ENCODE peak calls at places on chromosomes 3 and 15, in eight cellular contexts. I is Calu3, D is GM12865, A is ovary, C is AG04450, E is psoas muscle, Q is neural crest cell, U is spleen. G is an unnamed sample.

GRCh38 chr3:146250449-146251382 is at the start of gene PLSCR4:
- DNase-seq in D (peak), I (peak), E (peak), Q (peak), U (peak), C (peak), A (peak), G (no peak)

GRCh38 chr15:69751147-69751546 is 298.5 kb downstream of the RPLP1 start:
- DNase-seq in U (no peak), D (no peak), C (no peak), I (no peak), Q (no peak), A (no peak), E (no peak), G (no peak)

GRCh38 chr3:155682437-155682836 is 62.4 kb downstream of the PLCH1 start:
- DNase-seq in E (no peak), A (no peak), C (no peak), U (no peak), Q (no peak), I (no peak), D (no peak), G (no peak)

GRCh38 chr3:119084371-119085069 is 49.9 kb upstream of the IGSF11 start:
- DNase-seq in C (no peak), D (no peak), I (peak), Q (no peak), U (no peak), A (no peak), E (no peak), G (peak)

GRCh38 chr3:124296416-124296815 is 304.5 kb upstream of the ROPN1 start:
- DNase-seq in C (no peak), I (no peak), U (no peak), E (no peak), Q (no peak), A (no peak), D (peak), G (no peak)

GRCh38 chr3:178833696-178834095 is 237.9 kb downstream of the ZMAT3 start:
- DNase-seq in D (no peak), Q (no peak), E (no peak), C (no peak), U (no peak), A (no peak), I (no peak), G (no peak)

GRCh38 chr3:52845691-52846426 is 11.0 kb upstream of the MUSTN1 start:
- DNase-seq in U (peak), A (no peak), D (no peak), C (no peak), Q (no peak), I (no peak), E (no peak), G (no peak)

GRCh38 chr3:151426337-151426648 is 34.6 kb downstream of the IGSF10 start:
- DNase-seq in I (peak), A (no peak), E (no peak), D (peak), U (no peak), C (no peak), Q (no peak), G (no peak)

GRCh38 chr3:197490098-197490497 is 65.7 kb downstream of the BDH1 start:
- DNase-seq in Q (no peak), U (no peak), E (no peak), D (no peak), A (no peak), I (peak), C (no peak), G (no peak)

GRCh38 chr3:175585898-175586297 is 726.8 kb downstream of the NAALADL2 start:
- DNase-seq in A (no peak), U (no peak), C (peak), E (no peak), D (no peak), I (no peak), Q (no peak), G (no peak)

GRCh38 chr3:50347187-50347813 is 1.8 kb upstream of the ZMYND10 start:
- DNase-seq in U (peak), E (peak), I (peak), Q (peak), A (peak), D (peak), C (no peak), G (no peak)

GRCh38 chr3:71064288-71064975 is 519.1 kb downstream of the FOXP1 start:
- DNase-seq in E (peak), I (peak), D (peak), Q (peak), C (no peak), U (peak), A (peak), G (no peak)

GRCh38 chr3:115814778-115815380 is 191.6 kb downstream of the GAP43 start:
- DNase-seq in A (peak), Q (peak), E (peak), C (no peak), I (peak), D (peak), U (peak), G (no peak)

GRCh38 chr3:197736010-197736490 is 654 bp downstream of the RUBCN start:
- DNase-seq in I (peak), U (peak), C (no peak), Q (peak), A (no peak), E (peak), D (peak), G (no peak)

GRCh38 chr3:25304916-25305315 is 123.1 kb upstream of the RARB start:
- DNase-seq in A (no peak), I (no peak), D (no peak), U (no peak), E (no peak), Q (no peak), C (no peak), G (no peak)
- TF ChIP-seq CTCF in A (no peak), I (no peak), D (no peak), U (no peak), E (no peak), Q (no peak), C (no peak), G (no peak)

GRCh38 chr15:66077320-66077663 is 176.3 kb downstream of the MEGF11 start:
- DNase-seq in E (no peak), U (no peak), A (no peak), C (no peak), I (no peak), D (no peak), Q (no peak), G (no peak)
- TF ChIP-seq CTCF in E (no peak), U (no peak), A (no peak), C (no peak), I (no peak), D (no peak), Q (no peak), G (no peak)

GRCh38 chr3:13927295-13927694 is 47.4 kb upstream of the WNT7A start:
- DNase-seq in U (no peak), A (no peak), Q (no peak), D (no peak), E (no peak), C (no peak), I (no peak), G (no peak)
- TF ChIP-seq CTCF in U (no peak), A (no peak), Q (peak), D (no peak), E (no peak), C (peak), I (peak), G (peak)

DNA sequence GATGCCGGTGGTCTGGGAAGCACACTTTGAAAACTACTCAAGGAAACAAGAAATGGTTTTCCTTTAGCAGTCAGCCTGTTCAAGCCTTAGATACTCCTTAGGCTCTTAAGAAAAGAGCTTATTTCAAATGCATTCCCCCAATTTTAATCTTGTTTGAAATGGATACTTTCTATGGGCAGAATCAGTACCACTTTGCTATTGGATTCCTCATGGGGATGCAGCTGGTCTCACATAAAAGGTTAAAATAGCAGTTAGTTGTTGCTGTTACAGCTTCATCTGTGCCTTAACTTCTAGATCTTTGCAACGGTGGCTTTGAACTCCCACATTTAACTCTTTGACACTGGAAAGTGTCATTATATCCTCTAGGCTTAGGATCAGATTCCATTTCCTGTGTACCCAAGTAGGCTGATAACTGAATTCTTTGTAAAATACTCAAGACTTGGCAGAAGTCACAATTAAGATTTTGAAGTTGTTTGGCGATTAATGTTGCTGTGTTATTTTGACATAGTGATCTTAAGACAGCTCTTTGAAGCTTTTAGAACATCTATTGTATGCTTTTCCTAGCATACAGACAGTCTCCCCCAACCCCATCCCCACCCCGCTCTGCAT is 2.2 kb downstream of the THBS1 start:
- DNase-seq in Q (no peak), U (no peak), I (no peak), E (no peak), A (no peak), C (no peak), D (no peak), G (no peak)
- TF ChIP-seq CTCF in Q (no peak), U (no peak), I (no peak), E (no peak), A (no peak), C (no peak), D (no peak), G (no peak)

DNA sequence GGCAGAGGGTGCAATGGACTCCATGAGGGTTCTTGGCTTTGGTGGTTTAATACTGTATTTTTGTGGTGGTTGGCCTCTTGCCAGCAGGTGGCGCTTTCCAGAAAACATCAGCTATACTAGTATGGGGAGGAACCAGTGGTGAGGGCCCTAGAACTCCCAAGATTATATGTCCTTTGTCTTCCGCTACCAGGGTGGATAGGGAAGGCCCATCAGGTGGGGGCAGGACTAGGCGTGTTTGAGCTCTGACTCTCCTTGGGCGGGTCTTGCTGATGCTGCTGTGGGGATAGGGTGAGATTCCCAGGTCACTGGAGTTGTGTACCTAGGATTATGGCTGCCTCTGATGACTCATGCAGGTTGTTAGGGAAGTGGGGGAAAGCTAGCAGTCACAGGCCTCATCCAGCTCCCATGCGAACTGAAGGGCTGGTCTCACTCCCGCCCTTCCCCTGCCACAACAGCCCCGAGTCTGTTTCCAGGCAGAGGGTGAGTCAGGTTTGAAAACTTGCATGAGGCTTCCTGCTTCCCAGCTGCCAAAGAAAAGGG is 357.7 kb downstream of the OTOL1 start:
- DNase-seq in D (peak), Q (peak), E (no peak), I (peak), U (no peak), A (no peak), C (peak), G (no peak)
- TF ChIP-seq CTCF in D (peak), Q (peak), E (no peak), I (peak), U (no peak), A (no peak), C (peak), G (peak)

GRCh38 chr15:58306591-58307312 is 125.0 kb upstream of the LIPC start:
- DNase-seq in A (no peak), Q (no peak), E (no peak), I (no peak), U (no peak), C (no peak), D (no peak), G (no peak)

GRCh38 chr15:58307313-58307961 is 124.4 kb upstream of the LIPC start:
- DNase-seq in U (no peak), E (no peak), D (no peak), Q (no peak), I (no peak), C (no peak), A (no peak), G (no peak)

GRCh38 chr15:58311551-58311950 is 120.2 kb upstream of the LIPC start:
- DNase-seq in I (no peak), Q (no peak), C (no peak), D (no peak), A (no peak), E (no peak), U (no peak), G (no peak)

GRCh38 chr15:58309993-58310928 is 121.5 kb upstream of the LIPC start:
- DNase-seq in I (no peak), Q (no peak), C (no peak), A (no peak), D (no peak), E (no peak), U (peak), G (no peak)

GRCh38 chr15:58308742-58309355 is 122.9 kb upstream of the LIPC start:
- DNase-seq in U (no peak), D (no peak), A (no peak), Q (no peak), E (no peak), I (no peak), C (no peak), G (no peak)
- TF ChIP-seq CTCF in U (no peak), D (no peak), A (no peak), Q (no peak), E (no peak), I (no peak), C (no peak), G (peak)

DNA sequence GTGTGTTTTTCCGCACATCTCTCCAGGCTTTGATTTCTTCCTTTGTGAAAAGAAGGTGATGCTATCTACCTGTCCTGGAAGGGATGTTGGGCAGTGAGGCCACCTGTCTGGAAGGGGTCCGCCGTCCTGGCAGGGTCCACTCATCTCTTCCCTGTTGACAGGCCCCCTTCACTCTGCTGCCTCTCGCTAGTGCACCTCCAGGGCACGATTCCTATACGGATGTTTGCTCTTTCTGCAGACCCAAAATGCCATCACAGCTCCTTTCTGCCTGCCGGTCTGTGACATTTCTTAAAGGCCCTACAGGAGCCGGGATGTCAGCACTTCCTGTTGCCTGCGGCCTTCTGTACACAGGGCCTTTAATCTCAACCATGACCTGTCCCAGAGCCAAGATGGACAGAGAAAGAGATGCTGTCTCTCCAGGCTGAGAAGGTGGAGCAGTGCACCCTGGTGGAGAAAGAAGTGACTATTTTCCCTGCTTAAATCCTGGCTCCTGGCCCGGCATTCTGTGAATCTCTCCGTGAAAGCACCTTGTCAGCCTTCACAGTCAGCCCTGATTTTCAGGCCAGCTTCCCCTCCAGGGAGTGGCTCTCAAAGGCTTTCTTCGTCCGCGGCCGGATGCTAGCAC is 7.4 kb downstream of the FAM3D start:
- DNase-seq in D (no peak), Q (no peak), U (no peak), E (no peak), A (no peak), C (no peak), I (peak), G (no peak)
- TF ChIP-seq CTCF in D (no peak), Q (peak), U (no peak), E (no peak), A (no peak), C (peak), I (peak), G (peak)

GRCh38 chr3:104461431-104461830 is 905.3 kb upstream of the ALCAM start:
- DNase-seq in I (no peak), C (no peak), Q (no peak), U (no peak), D (no peak), A (no peak), E (no peak), G (no peak)

GRCh38 chr3:104458657-104459056 is 908.1 kb upstream of the ALCAM start:
- DNase-seq in D (no peak), E (no peak), C (no peak), Q (no peak), A (no peak), I (no peak), U (no peak), G (no peak)

GRCh38 chr3:104460477-104461406 is 906.0 kb upstream of the ALCAM start:
- DNase-seq in Q (no peak), E (no peak), A (no peak), U (no peak), I (peak), C (peak), D (peak), G (no peak)
- TF ChIP-seq CTCF in Q (peak), E (no peak), A (no peak), U (no peak), I (no peak), C (peak), D (no peak), G (peak)

GRCh38 chr3:4418156-4418555 is 48.9 kb downstream of the SUMF1 start:
- DNase-seq in C (no peak), I (no peak), Q (no peak), A (no peak), U (no peak), E (no peak), D (no peak), G (no peak)

GRCh38 chr3:4417449-4417848 is 49.6 kb downstream of the SUMF1 start:
- DNase-seq in C (peak), E (no peak), D (no peak), Q (no peak), U (no peak), A (no peak), I (no peak), G (no peak)

GRCh38 chr3:4416427-4416826 is 50.6 kb downstream of the SUMF1 start:
- DNase-seq in E (no peak), A (no peak), U (no peak), C (no peak), D (no peak), I (no peak), Q (no peak), G (no peak)

GRCh38 chr3:4419386-4419785 is 47.7 kb downstream of the SUMF1 start:
- DNase-seq in Q (no peak), D (no peak), A (no peak), E (no peak), C (no peak), U (no peak), I (no peak), G (no peak)

GRCh38 chr3:4416961-4417360 is 50.1 kb downstream of the SUMF1 start:
- DNase-seq in I (no peak), U (no peak), A (no peak), D (no peak), C (peak), E (peak), Q (no peak), G (no peak)
- TF ChIP-seq CTCF in I (no peak), U (no peak), A (no peak), D (no peak), C (no peak), E (no peak), Q (no peak), G (peak)